ENCODE peak calls at places on chromosomes 3 and 15, in eight cellular contexts. One of them, this sample, is unnamed.

GRCh38 chr3:168168743-168169142 is 73.0 kb upstream of the GOLIM4 start:
- DNase-seq in fibroblast of pulmonary artery: no peak
- DNase-seq in T47D: no peak
- DNase-seq in activated T-helper 9 cell treated with anti-CD3 and anti-CD28 coated beads, Interleukin-2, amount 50 U/mL, for 16 hours: no peak
- DNase-seq in CD8-positive, alpha-beta memory T cell: no peak
- DNase-seq in kidney glomerular epithelial cell: no peak
- DNase-seq in stimulated activated CD8-positive, alpha-beta memory T cell treated with anti-CD3 and anti-CD28 coated beads, Interleukin-12 subunit alpha, Interleukin-12 subunit beta, amount 100 ng/mL, for 1 hour: no peak
- DNase-seq in IMR-90: no peak
- DNase-seq in this sample: no peak

GRCh38 chr3:195078891-195079440 is 192.0 kb downstream of the XXYLT1 start:
- DNase-seq in T47D: no peak
- DNase-seq in stimulated activated CD8-positive, alpha-beta memory T cell treated with anti-CD3 and anti-CD28 coated beads, Interleukin-12 subunit alpha, Interleukin-12 subunit beta, amount 100 ng/mL, for 1 hour: no peak
- DNase-seq in CD8-positive, alpha-beta memory T cell: no peak
- DNase-seq in fibroblast of pulmonary artery: no peak
- DNase-seq in IMR-90: no peak
- DNase-seq in kidney glomerular epithelial cell: no peak
- DNase-seq in activated T-helper 9 cell treated with anti-CD3 and anti-CD28 coated beads, Interleukin-2, amount 50 U/mL, for 16 hours: no peak
- DNase-seq in this sample: no peak

GRCh38 chr15:34014556-34014955 is 24.4 kb downstream of the AVEN start:
- DNase-seq in CD8-positive, alpha-beta memory T cell: no peak
- DNase-seq in fibroblast of pulmonary artery: peak
- DNase-seq in T47D: peak
- DNase-seq in IMR-90: peak
- DNase-seq in kidney glomerular epithelial cell: peak
- DNase-seq in activated T-helper 9 cell treated with anti-CD3 and anti-CD28 coated beads, Interleukin-2, amount 50 U/mL, for 16 hours: no peak
- DNase-seq in stimulated activated CD8-positive, alpha-beta memory T cell treated with anti-CD3 and anti-CD28 coated beads, Interleukin-12 subunit alpha, Interleukin-12 subunit beta, amount 100 ng/mL, for 1 hour: no peak
- DNase-seq in this sample: peak

GRCh38 chr3:196189608-196190347 is 21.4 kb downstream of the ZDHHC19 start:
- DNase-seq in kidney glomerular epithelial cell: no peak
- DNase-seq in T47D: no peak
- DNase-seq in IMR-90: no peak
- DNase-seq in CD8-positive, alpha-beta memory T cell: no peak
- DNase-seq in activated T-helper 9 cell treated with anti-CD3 and anti-CD28 coated beads, Interleukin-2, amount 50 U/mL, for 16 hours: no peak
- DNase-seq in fibroblast of pulmonary artery: no peak
- DNase-seq in stimulated activated CD8-positive, alpha-beta memory T cell treated with anti-CD3 and anti-CD28 coated beads, Interleukin-12 subunit alpha, Interleukin-12 subunit beta, amount 100 ng/mL, for 1 hour: no peak
- DNase-seq in this sample: no peak

GRCh38 chr15:67085818-67086649 is 20.6 kb downstream of the SMAD3 start:
- DNase-seq in fibroblast of pulmonary artery: peak
- DNase-seq in activated T-helper 9 cell treated with anti-CD3 and anti-CD28 coated beads, Interleukin-2, amount 50 U/mL, for 16 hours: no peak
- DNase-seq in IMR-90: peak
- DNase-seq in T47D: no peak
- DNase-seq in CD8-positive, alpha-beta memory T cell: no peak
- DNase-seq in stimulated activated CD8-positive, alpha-beta memory T cell treated with anti-CD3 and anti-CD28 coated beads, Interleukin-12 subunit alpha, Interleukin-12 subunit beta, amount 100 ng/mL, for 1 hour: no peak
- DNase-seq in kidney glomerular epithelial cell: no peak
- DNase-seq in this sample: no peak

GRCh38 chr3:69085543-69086132 is 901 bp downstream of the ARL6IP5 start:
- DNase-seq in kidney glomerular epithelial cell: peak
- DNase-seq in IMR-90: no peak
- DNase-seq in T47D: no peak
- DNase-seq in activated T-helper 9 cell treated with anti-CD3 and anti-CD28 coated beads, Interleukin-2, amount 50 U/mL, for 16 hours: no peak
- DNase-seq in stimulated activated CD8-positive, alpha-beta memory T cell treated with anti-CD3 and anti-CD28 coated beads, Interleukin-12 subunit alpha, Interleukin-12 subunit beta, amount 100 ng/mL, for 1 hour: no peak
- DNase-seq in CD8-positive, alpha-beta memory T cell: no peak
- DNase-seq in fibroblast of pulmonary artery: no peak
- DNase-seq in this sample: peak

GRCh38 chr3:188845514-188845913 is 326.3 kb upstream of the TPRG1 start:
- DNase-seq in CD8-positive, alpha-beta memory T cell: no peak
- DNase-seq in stimulated activated CD8-positive, alpha-beta memory T cell treated with anti-CD3 and anti-CD28 coated beads, Interleukin-12 subunit alpha, Interleukin-12 subunit beta, amount 100 ng/mL, for 1 hour: no peak
- DNase-seq in T47D: no peak
- DNase-seq in kidney glomerular epithelial cell: no peak
- DNase-seq in IMR-90: no peak
- DNase-seq in fibroblast of pulmonary artery: no peak
- DNase-seq in activated T-helper 9 cell treated with anti-CD3 and anti-CD28 coated beads, Interleukin-2, amount 50 U/mL, for 16 hours: no peak
- DNase-seq in this sample: no peak

GRCh38 chr3:143363276-143363675 is 243.7 kb downstream of the CHST2 start:
- DNase-seq in T47D: no peak
- DNase-seq in IMR-90: no peak
- DNase-seq in kidney glomerular epithelial cell: no peak
- DNase-seq in activated T-helper 9 cell treated with anti-CD3 and anti-CD28 coated beads, Interleukin-2, amount 50 U/mL, for 16 hours: no peak
- DNase-seq in stimulated activated CD8-positive, alpha-beta memory T cell treated with anti-CD3 and anti-CD28 coated beads, Interleukin-12 subunit alpha, Interleukin-12 subunit beta, amount 100 ng/mL, for 1 hour: no peak
- DNase-seq in CD8-positive, alpha-beta memory T cell: no peak
- DNase-seq in fibroblast of pulmonary artery: peak
- DNase-seq in this sample: no peak

GRCh38 chr3:42795621-42796181 is 8.6 kb downstream of the HIGD1A start:
- DNase-seq in CD8-positive, alpha-beta memory T cell: no peak
- DNase-seq in activated T-helper 9 cell treated with anti-CD3 and anti-CD28 coated beads, Interleukin-2, amount 50 U/mL, for 16 hours: no peak
- DNase-seq in stimulated activated CD8-positive, alpha-beta memory T cell treated with anti-CD3 and anti-CD28 coated beads, Interleukin-12 subunit alpha, Interleukin-12 subunit beta, amount 100 ng/mL, for 1 hour: no peak
- DNase-seq in fibroblast of pulmonary artery: no peak
- DNase-seq in kidney glomerular epithelial cell: no peak
- DNase-seq in IMR-90: no peak
- DNase-seq in T47D: no peak
- DNase-seq in this sample: no peak

GRCh38 chr3:98980915-98981596 is 79.6 kb upstream of the DCBLD2 start:
- DNase-seq in T47D: no peak
- DNase-seq in fibroblast of pulmonary artery: peak
- DNase-seq in kidney glomerular epithelial cell: peak
- DNase-seq in IMR-90: peak
- DNase-seq in stimulated activated CD8-positive, alpha-beta memory T cell treated with anti-CD3 and anti-CD28 coated beads, Interleukin-12 subunit alpha, Interleukin-12 subunit beta, amount 100 ng/mL, for 1 hour: no peak
- DNase-seq in activated T-helper 9 cell treated with anti-CD3 and anti-CD28 coated beads, Interleukin-2, amount 50 U/mL, for 16 hours: no peak
- DNase-seq in CD8-positive, alpha-beta memory T cell: no peak
- DNase-seq in this sample: no peak

GRCh38 chr15:65338366-65338765 is 33.9 kb downstream of the RNU5B-1 start:
- DNase-seq in IMR-90: no peak
- DNase-seq in activated T-helper 9 cell treated with anti-CD3 and anti-CD28 coated beads, Interleukin-2, amount 50 U/mL, for 16 hours: no peak
- DNase-seq in kidney glomerular epithelial cell: no peak
- DNase-seq in CD8-positive, alpha-beta memory T cell: no peak
- DNase-seq in T47D: no peak
- DNase-seq in fibroblast of pulmonary artery: no peak
- DNase-seq in stimulated activated CD8-positive, alpha-beta memory T cell treated with anti-CD3 and anti-CD28 coated beads, Interleukin-12 subunit alpha, Interleukin-12 subunit beta, amount 100 ng/mL, for 1 hour: no peak
- DNase-seq in this sample: no peak